ENCODE peak calls at places on chromosomes 1 and 21, in five cellular contexts. One of them, this sample, is unnamed.

GRCh38 chr1:201570158-201570885 is 31.4 kb downstream of the NAV1 start:
- DNase-seq in breast epithelium: no peak
- DNase-seq in naive thymus-derived CD8-positive, alpha-beta T cell: no peak
- DNase-seq in glutamatergic neuron: no peak
- DNase-seq in MG63: no peak
- DNase-seq in this sample: no peak

GRCh38 chr1:93964777-93965200 is 55.6 kb upstream of the GCLM start:
- DNase-seq in naive thymus-derived CD8-positive, alpha-beta T cell: no peak
- DNase-seq in MG63: peak
- DNase-seq in glutamatergic neuron: no peak
- DNase-seq in breast epithelium: no peak
- DNase-seq in this sample: no peak

GRCh38 chr1:18724001-18724411 is 93.4 kb downstream of the PAX7 start:
- DNase-seq in breast epithelium: no peak
- DNase-seq in MG63: no peak
- DNase-seq in glutamatergic neuron: peak
- DNase-seq in naive thymus-derived CD8-positive, alpha-beta T cell: no peak
- DNase-seq in this sample: no peak

GRCh38 chr1:70941563-70941962 is 106.1 kb downstream of the PTGER3 start:
- DNase-seq in glutamatergic neuron: no peak
- DNase-seq in breast epithelium: no peak
- DNase-seq in naive thymus-derived CD8-positive, alpha-beta T cell: no peak
- DNase-seq in MG63: no peak
- DNase-seq in this sample: no peak

GRCh38 chr1:197451424-197451823 is 183.4 kb downstream of the CRB1 start:
- DNase-seq in glutamatergic neuron: no peak
- DNase-seq in naive thymus-derived CD8-positive, alpha-beta T cell: no peak
- DNase-seq in MG63: no peak
- DNase-seq in breast epithelium: no peak
- DNase-seq in this sample: no peak

GRCh38 chr1:84427520-84428188 is 29.4 kb downstream of the DNASE2B start:
- DNase-seq in glutamatergic neuron: no peak
- DNase-seq in breast epithelium: no peak
- DNase-seq in MG63: no peak
- DNase-seq in naive thymus-derived CD8-positive, alpha-beta T cell: no peak
- DNase-seq in this sample: no peak

GRCh38 chr1:117372863-117373412 is 5.7 kb downstream of the MAN1A2 start:
- DNase-seq in MG63: no peak
- DNase-seq in glutamatergic neuron: no peak
- DNase-seq in naive thymus-derived CD8-positive, alpha-beta T cell: no peak
- DNase-seq in breast epithelium: no peak
- DNase-seq in this sample: no peak

GRCh38 chr21:46340998-46341397 is 17.0 kb downstream of the PCNT start:
- DNase-seq in naive thymus-derived CD8-positive, alpha-beta T cell: no peak
- DNase-seq in MG63: no peak
- DNase-seq in glutamatergic neuron: no peak
- DNase-seq in breast epithelium: no peak
- DNase-seq in this sample: no peak

GRCh38 chr1:225519166-225519863 is 91.5 kb upstream of the LBR start:
- DNase-seq in naive thymus-derived CD8-positive, alpha-beta T cell: no peak
- DNase-seq in MG63: no peak
- DNase-seq in breast epithelium: no peak
- DNase-seq in glutamatergic neuron: no peak
- DNase-seq in this sample: no peak

GRCh38 chr1:84504580-84505021 is 1.6 kb upstream of the SPATA1 start:
- DNase-seq in naive thymus-derived CD8-positive, alpha-beta T cell: no peak
- DNase-seq in glutamatergic neuron: no peak
- DNase-seq in MG63: no peak
- DNase-seq in breast epithelium: no peak
- DNase-seq in this sample: no peak

GRCh38 chr1:166197141-166197540 is 30.3 kb upstream of the FAM78B start:
- DNase-seq in naive thymus-derived CD8-positive, alpha-beta T cell: no peak
- DNase-seq in MG63: no peak
- DNase-seq in breast epithelium: no peak
- DNase-seq in glutamatergic neuron: no peak
- DNase-seq in this sample: no peak

GRCh38 chr1:67564193-67564592 is 120.8 kb upstream of the GADD45A start:
- DNase-seq in MG63: no peak
- DNase-seq in glutamatergic neuron: no peak
- DNase-seq in breast epithelium: no peak
- DNase-seq in naive thymus-derived CD8-positive, alpha-beta T cell: no peak
- DNase-seq in this sample: no peak

GRCh38 chr21:38805282-38806152 is at the start of gene ETS2:
- DNase-seq in MG63: peak
- DNase-seq in naive thymus-derived CD8-positive, alpha-beta T cell: peak
- DNase-seq in glutamatergic neuron: peak
- DNase-seq in breast epithelium: peak
- DNase-seq in this sample: peak

GRCh38 chr1:87684194-87684593 is 355.5 kb downstream of the LMO4 start:
- DNase-seq in naive thymus-derived CD8-positive, alpha-beta T cell: no peak
- DNase-seq in MG63: peak
- DNase-seq in glutamatergic neuron: no peak
- DNase-seq in breast epithelium: no peak
- DNase-seq in this sample: no peak

GRCh38 chr1:190633488-190633887 is 155.8 kb upstream of the BRINP3 start:
- DNase-seq in breast epithelium: no peak
- DNase-seq in naive thymus-derived CD8-positive, alpha-beta T cell: no peak
- DNase-seq in glutamatergic neuron: no peak
- DNase-seq in MG63: no peak
- DNase-seq in this sample: no peak

GRCh38 chr1:59545830-59546229 is 248.9 kb downstream of the FGGY start:
- DNase-seq in breast epithelium: no peak
- DNase-seq in MG63: no peak
- DNase-seq in glutamatergic neuron: no peak
- DNase-seq in naive thymus-derived CD8-positive, alpha-beta T cell: no peak
- DNase-seq in this sample: no peak